ENCODE peak calls at places on chromosomes 6 and 20, in four cellular contexts. R, U, C and J are unnamed samples.
A peak's percentile ranks its signal among the peaks of the same experiment; 100 is the strongest.

GRCh38 chr20:62001178-62001715 is 64.4 kb downstream of the TAF4 start:
- DNase-seq in C (no peak), U (no peak), R (no peak), J (no peak)

GRCh38 chr6:34056301-34056700 is 89.6 kb downstream of the GRM4 start:
- DNase-seq in R (no peak), C (peak; percentile 59), U (peak; percentile 52), J (peak; percentile 9)

GRCh38 chr6:134196568-134197301 is 121.2 kb downstream of the SGK1 start:
- DNase-seq in C (no peak), R (no peak), U (no peak), J (no peak)

GRCh38 chr20:13771853-13772453 is 12.8 kb downstream of the ESF1 start:
- DNase-seq in U (peak; percentile 62), R (no peak), C (no peak), J (no peak)

GRCh38 chr6:50849781-50850180 is 31.1 kb downstream of the TFAP2B start:
- DNase-seq in U (no peak), C (no peak), R (no peak), J (no peak)

GRCh38 chr6:11486486-11486885 is 51.1 kb upstream of the TMEM170B start:
- DNase-seq in R (no peak), C (no peak), U (no peak), J (no peak)

GRCh38 chr6:93017213-93017612 is 402.1 kb downstream of the EPHA7 start:
- DNase-seq in C (peak; percentile 22), U (no peak), R (no peak), J (no peak)

GRCh38 chr6:128821116-128821515 is 61.8 kb upstream of the LAMA2 start:
- DNase-seq in R (no peak), C (no peak), U (no peak), J (no peak)

GRCh38 chr6:135159531-135159930 is 21.6 kb upstream of the MYB start:
- DNase-seq in C (no peak), U (peak; percentile 44), R (no peak), J (no peak)

GRCh38 chr6:159981591-159982245 is 12.8 kb downstream of the IGF2R start:
- DNase-seq in U (peak; percentile 77), R (no peak), C (no peak), J (no peak)

GRCh38 chr6:1763411-1763810 is 153.7 kb downstream of the FOXC1 start:
- DNase-seq in R (no peak), C (no peak), U (no peak), J (no peak)

GRCh38 chr6:158057213-158057987 is 75.7 kb downstream of the SYNJ2 start:
- DNase-seq in C (no peak), U (peak; percentile 100), R (peak; percentile 26), J (peak; percentile 5)

GRCh38 chr6:14804444-14805210 is 441.2 kb upstream of the JARID2 start:
- DNase-seq in R (no peak), U (peak; percentile 36), C (no peak), J (no peak)

GRCh38 chr6:131368077-131368911 is 204.7 kb upstream of the ARG1 start:
- DNase-seq in R (no peak), C (no peak), U (no peak), J (no peak)

GRCh38 chr20:63351811-63352591 is 9.1 kb downstream of the CHRNA4 start:
- DNase-seq in C (no peak), R (no peak), U (no peak), J (no peak)

GRCh38 chr6:39040080-39040673 is 8.4 kb upstream of the GLP1R start:
- DNase-seq in R (no peak), U (no peak), C (no peak), J (no peak)

GRCh38 chr20:31560900-31561598 is 44.0 kb upstream of the ID1 start:
- DNase-seq in R (no peak), C (no peak), U (peak; percentile 99), J (peak; percentile 89)

GRCh38 chr6:137361701-137362100 is 132.5 kb downstream of the OLIG3 start:
- DNase-seq in U (no peak), C (no peak), R (no peak), J (no peak)

GRCh38 chr6:74899416-74899815 is 306.4 kb downstream of the COL12A1 start:
- DNase-seq in C (no peak), R (no peak), U (peak; percentile 85), J (no peak)

GRCh38 chr6:135403584-135403983 is 94.0 kb downstream of the AHI1 start:
- DNase-seq in U (no peak), C (no peak), R (no peak), J (no peak)

GRCh38 chr6:166553563-166554271 is 32.8 kb downstream of the RAMACL start:
- DNase-seq in U (peak; percentile 76), C (no peak), R (no peak), J (peak; percentile 44)

GRCh38 chr6:142306736-142307135 is 4.9 kb downstream of the ADGRG6 start:
- DNase-seq in U (no peak), C (no peak), R (no peak), J (no peak)

GRCh38 chr6:40325791-40326190 is 261.4 kb downstream of the LRFN2 start:
- DNase-seq in R (no peak), C (no peak), U (no peak), J (no peak)

GRCh38 chr20:33771938-33772337 is 39.2 kb upstream of the CHMP4B start:
- DNase-seq in C (no peak), R (no peak), U (no peak), J (no peak)

GRCh38 chr6:6659600-6660327 is 71.2 kb downstream of the LY86 start:
- DNase-seq in U (no peak), R (no peak), C (no peak), J (no peak)

GRCh38 chr6:139927236-139927635 is 552.8 kb upstream of the CITED2 start:
- DNase-seq in U (peak; percentile 63), C (no peak), R (no peak), J (no peak)

GRCh38 chr20:8132015-8132631 is at the start of gene PLCB1:
- DNase-seq in C (peak; percentile 88), R (peak; percentile 78), U (peak; percentile 84), J (peak; percentile 83)

GRCh38 chr6:111150577-111150976 is 63.3 kb downstream of the SLC16A10 start:
- DNase-seq in R (no peak), U (no peak), C (no peak), J (no peak)

GRCh38 chr20:46004813-46005505 is 3.7 kb upstream of the MMP9 start:
- DNase-seq in U (peak; percentile 39), R (no peak), C (no peak), J (no peak)

GRCh38 chr20:3103369-3104032 is 19.0 kb upstream of the AVP start:
- DNase-seq in U (no peak), R (no peak), C (no peak), J (no peak)

GRCh38 chr6:53432318-53433161 is 83.8 kb upstream of the ELOVL5 start:
- DNase-seq in R (no peak), C (peak; percentile 32), U (peak; percentile 55), J (no peak)

GRCh38 chr20:38985603-38986170 is 23.5 kb downstream of the DHX35 start:
- DNase-seq in U (peak; percentile 71), C (no peak), R (no peak), J (no peak)

GRCh38 chr6:73696990-73697651 is 1.1 kb downstream of the CD109 start:
- DNase-seq in C (no peak), U (no peak), R (no peak), J (peak; percentile 33)

GRCh38 chr6:32855467-32856174 is 1.6 kb downstream of the PSMB9 start:
- DNase-seq in C (no peak), R (no peak), U (no peak), J (no peak)

GRCh38 chr20:35006009-35006408 is 50.3 kb downstream of the MYH7B start:
- DNase-seq in R (no peak), C (no peak), U (no peak), J (no peak)

GRCh38 chr6:16540804-16541752 is 220.2 kb downstream of the ATXN1 start:
- DNase-seq in R (no peak), U (peak; percentile 14), C (no peak), J (no peak)

GRCh38 chr6:155187994-155188706 is 75.7 kb upstream of the CLDN20 start:
- DNase-seq in C (no peak), R (no peak), U (peak; percentile 67), J (no peak)